ENCODE peak calls at places on chromosomes 4 and X, in four cellular contexts. N is uterus; E is CD4-positive, alpha-beta T cell; P is upper lobe of right lung. G is an unnamed sample.

GRCh38 chr4:114265342-114265741 is 285.9 kb upstream of the ARSJ start:
- DNase-seq in N (no peak), E (no peak), P (no peak), G (no peak)

GRCh38 chr4:38131371-38132139 is 171.4 kb downstream of the PTTG2 start:
- DNase-seq in N (no peak), E (peak; percentile 48), P (no peak), G (no peak)

GRCh38 chr4:188198980-188199792 is 59.9 kb downstream of the TRIML1 start:
- DNase-seq in N (no peak), E (no peak), P (no peak), G (no peak)

GRCh38 chrX:150212672-150213480 is 150.2 kb upstream of the MAMLD1 start:
- DNase-seq in N (no peak), E (no peak), P (no peak), G (no peak)

GRCh38 chrX:38431525-38431924 is 79.1 kb downstream of the OTC start:
- DNase-seq in N (no peak), E (no peak), P (no peak), G (no peak)

GRCh38 chr4:83731609-83732008 is 195.7 kb downstream of the GPAT3 start:
- DNase-seq in N (no peak), E (no peak), P (no peak), G (no peak)

GRCh38 chr4:110640608-110641007 is 17.7 kb upstream of the PITX2 start:
- DNase-seq in N (no peak), E (no peak), P (no peak), G (no peak)

GRCh38 chr4:167119392-167119791 is 114.9 kb downstream of the SPOCK3 start:
- DNase-seq in N (no peak), E (no peak), P (no peak), G (no peak)

GRCh38 chr4:17670423-17670822 is 56.0 kb downstream of the MED28 start:
- DNase-seq in N (no peak), E (no peak), P (no peak), G (no peak)

GRCh38 chr4:71932941-71933340 is 98.9 kb upstream of the NPFFR2 start:
- DNase-seq in N (no peak), E (no peak), P (no peak), G (no peak)

GRCh38 chr4:71930459-71930858 is 101.3 kb upstream of the NPFFR2 start:
- DNase-seq in N (no peak), E (no peak), P (no peak), G (no peak)
- TF ChIP-seq CTCF in N (no peak), E (no peak), P (no peak), G (no peak)

GRCh38 chr4:42750091-42750490 is 93.2 kb upstream of the ATP8A1 start:
- DNase-seq in N (no peak), E (peak; percentile 4), P (no peak), G (no peak)
- TF ChIP-seq CTCF in N (no peak), E (peak; percentile 47), P (peak; percentile 41), G (no peak)

GRCh38 chr4:22959483-22959882 is 266.7 kb downstream of the GBA3 start:
- DNase-seq in N (no peak), E (no peak), P (no peak), G (no peak)

GRCh38 chr4:22957774-22958173 is 265.0 kb downstream of the GBA3 start:
- DNase-seq in N (no peak), E (no peak), P (no peak), G (no peak)

GRCh38 chr4:22962186-22962786 is 269.5 kb downstream of the GBA3 start:
- DNase-seq in N (no peak), E (no peak), P (no peak), G (no peak)
- TF ChIP-seq CTCF in N (no peak), E (no peak), P (peak; percentile 31), G (no peak)

DNA sequence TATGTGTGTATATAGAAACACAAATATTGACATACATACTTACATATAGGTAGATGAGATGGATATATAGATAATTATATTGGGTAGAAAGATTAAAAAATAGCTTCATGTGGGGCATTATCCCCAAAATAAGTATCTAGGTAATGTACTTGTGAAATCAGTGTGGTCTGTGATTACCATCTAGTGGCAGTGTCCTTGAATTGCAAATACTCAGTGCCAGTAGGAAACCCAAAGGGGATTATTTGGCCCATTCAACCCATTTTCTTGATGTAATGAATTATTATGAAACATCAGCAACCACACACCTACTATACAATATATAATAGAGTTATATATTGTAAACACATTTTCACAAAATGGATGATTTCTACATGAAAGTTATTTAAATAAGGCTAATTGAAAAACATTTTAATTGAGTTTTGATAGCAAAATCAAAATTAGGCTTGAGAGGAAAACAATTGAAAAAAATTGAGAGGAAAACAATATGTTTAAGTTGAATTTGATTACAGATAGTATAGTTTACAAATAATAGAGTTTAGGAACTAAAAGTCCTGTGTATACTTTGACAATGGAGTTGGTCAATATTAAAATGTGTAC is 389.4 kb downstream of the GALNTL6 start:
- DNase-seq in N (no peak), E (no peak), P (no peak), G (no peak)
- TF ChIP-seq CTCF in N (no peak), E (no peak), P (peak; percentile 38), G (no peak)

G was measured in CD14-positive monocyte.